ENCODE peak calls at places on chromosomes 12 and 14, in seven cellular contexts. X is IMR-90, T is neuronal stem cell, Y is mesenchymal stem cell, V is H9, N is trophoblast cell, B is H1. P is an unnamed sample.
A peak's percentile ranks its signal among the peaks of the same experiment; 100 is the strongest.

GRCh38 chr14:102665665-102666064 is 73.2 kb downstream of the RCOR1 start:
- DNase-seq in Y (no peak), T (no peak), B (no peak), N (no peak), X (no peak), V (no peak), P (no peak)

GRCh38 chr12:111339306-111339938 is 29.5 kb downstream of the PHETA1 start:
- DNase-seq in N (no peak), T (no peak), V (no peak), X (no peak), B (no peak), Y (no peak), P (peak; percentile 89)

GRCh38 chr12:54932691-54933090 is 51.9 kb downstream of the TESPA1 start:
- DNase-seq in N (peak; percentile 47), B (no peak), X (no peak), Y (no peak), V (no peak), T (no peak), P (no peak)

GRCh38 chr14:103693514-103693913 is 21.7 kb downstream of the XRCC3 start:
- DNase-seq in N (peak; percentile 45), Y (no peak), B (no peak), T (no peak), V (no peak), X (no peak), P (no peak)

GRCh38 chr12:102675672-102676071 is 195.3 kb upstream of the IGF1 start:
- DNase-seq in N (no peak), B (no peak), Y (peak; percentile 34), V (no peak), X (peak; percentile 13), T (no peak), P (no peak)

GRCh38 chr12:127690161-127690560 is 576.8 kb upstream of the TMEM132C start:
- DNase-seq in V (no peak), X (no peak), Y (peak; percentile 4), T (no peak), N (no peak), B (no peak), P (no peak)

GRCh38 chr12:65522956-65523857 is 244.7 kb downstream of the MSRB3 start:
- DNase-seq in N (no peak), X (peak; percentile 50), Y (peak; percentile 81), T (no peak), B (no peak), V (no peak), P (no peak)

GRCh38 chr12:123233505-123234299 is 466 bp downstream of the MTRFR start:
- DNase-seq in V (no peak), Y (no peak), N (no peak), T (no peak), X (no peak), B (peak; percentile 49), P (no peak)

GRCh38 chr14:68960123-68960522 is 19.0 kb downstream of the ACTN1 start:
- DNase-seq in B (no peak), N (no peak), T (no peak), X (no peak), V (no peak), Y (no peak), P (no peak)
- H2AK5ac ChIP-seq in B (no peak overlapping the region), N (no peak overlapping the region), T (no peak overlapping the region), X (no peak overlapping the region), V (no peak overlapping the region), Y (no peak overlapping the region), P (no peak overlapping the region)

DNA sequence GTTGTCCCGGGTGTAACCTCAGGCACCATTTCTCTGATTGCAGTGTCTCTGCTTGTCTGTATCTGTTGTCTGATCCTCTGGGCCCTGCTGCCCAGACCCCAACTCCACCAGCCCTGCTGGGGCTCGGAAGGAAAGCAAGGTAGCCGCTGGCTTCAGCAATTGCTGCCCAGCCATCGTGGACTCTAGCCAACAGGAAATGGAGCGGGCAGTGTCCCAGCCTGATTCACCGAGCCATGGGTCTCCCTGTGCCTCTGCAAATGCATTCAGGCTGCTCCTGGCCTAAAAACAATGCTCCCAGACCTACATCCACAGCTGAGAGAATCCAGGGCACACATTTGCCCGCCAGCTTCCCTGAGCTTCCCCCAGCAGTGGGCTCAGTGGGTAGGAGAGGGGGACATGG is 9.2 kb downstream of the TUNAR start:
- DNase-seq in X (no peak), N (no peak), T (no peak), V (no peak), Y (no peak), B (no peak), P (no peak)
- H3K4me2 ChIP-seq in X (no peak overlapping the region), N (no peak overlapping the region), T (no peak overlapping the region), V (no peak overlapping the region), Y (no peak overlapping the region), B (no peak overlapping the region), P (no peak overlapping the region)

GRCh38 chr12:2113080-2113479 is 60.3 kb downstream of the CACNA1C start:
- DNase-seq in V (no peak), Y (no peak), B (no peak), N (no peak), X (no peak), T (no peak), P (no peak)

GRCh38 chr12:2112401-2112800 is 59.6 kb downstream of the CACNA1C start:
- DNase-seq in T (no peak), V (no peak), Y (no peak), X (no peak), N (no peak), B (no peak), P (no peak)

GRCh38 chr12:2110127-2110526 is 57.3 kb downstream of the CACNA1C start:
- DNase-seq in X (no peak), N (no peak), Y (no peak), T (no peak), B (no peak), V (no peak), P (no peak)

GRCh38 chr12:2110841-2111566 is 58.2 kb downstream of the CACNA1C start:
- DNase-seq in X (no peak), Y (no peak), T (no peak), B (no peak), V (no peak), N (no peak), P (no peak)

DNA sequence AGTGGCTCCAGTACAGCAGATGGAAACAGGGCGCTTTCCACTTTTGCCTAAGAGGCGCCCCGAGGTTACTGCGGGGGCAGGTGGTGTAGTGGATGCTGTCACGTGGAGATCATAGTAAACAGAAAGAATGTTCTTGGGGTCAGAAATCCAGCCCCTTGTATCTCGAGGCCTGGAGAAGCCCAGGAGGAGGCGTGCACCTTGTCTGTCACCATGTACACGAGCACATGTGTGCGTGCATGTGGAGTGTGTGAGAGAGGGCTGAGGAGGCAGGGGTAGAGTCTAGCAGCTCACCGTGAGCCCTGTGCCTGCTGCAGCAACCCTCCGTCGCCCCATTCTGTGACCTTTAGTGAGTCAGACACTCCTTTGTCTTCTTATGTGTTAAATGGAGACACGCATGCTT is 59.0 kb downstream of the CACNA1C start:
- DNase-seq in X (no peak), Y (no peak), T (no peak), B (no peak), V (no peak), N (no peak), P (no peak)
- H2AK5ac ChIP-seq in X (no peak overlapping the region), Y (no peak overlapping the region), T (no peak overlapping the region), B (no peak overlapping the region), V (no peak overlapping the region), N (no peak overlapping the region), P (no peak overlapping the region)

DNA sequence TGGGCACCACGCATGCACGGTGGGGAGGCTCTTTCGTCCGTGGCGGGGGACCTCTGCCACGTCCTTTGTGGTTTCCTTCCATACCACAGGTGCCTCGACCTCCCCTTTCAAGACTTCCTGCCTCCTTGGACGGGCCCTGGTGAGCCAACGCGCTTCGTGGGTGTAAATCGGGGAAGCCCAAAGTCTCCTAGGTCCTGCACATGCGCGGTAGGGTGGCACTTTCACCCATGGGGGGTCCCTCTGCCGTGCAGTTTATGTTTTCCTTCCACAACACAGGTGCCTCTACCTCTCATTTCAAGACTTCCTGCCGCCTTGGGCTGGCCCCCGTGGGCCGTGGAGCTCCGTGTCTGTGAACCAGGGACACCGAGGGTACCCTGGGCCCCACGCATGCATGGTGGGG is 349.7 kb downstream of the ALG10 start:
- DNase-seq in B (no peak), N (no peak), T (no peak), V (no peak), Y (no peak), X (no peak), P (no peak)
- H3K4me2 ChIP-seq in B (no peak overlapping the region), N (no peak overlapping the region), T (no peak overlapping the region), V (no peak overlapping the region), Y (no peak overlapping the region), X (no peak overlapping the region), P (no peak overlapping the region)